ENCODE peak calls at places on chromosomes 1 and 21, in ten cellular contexts. One of them, this sample, is unnamed.

GRCh38 chr1:198024782-198025181 is 107.6 kb downstream of the LHX9 start:
- DNase-seq in tibial nerve: no peak
- DNase-seq in H1: no peak
- DNase-seq in esophagus muscularis mucosa: no peak
- DNase-seq in K562: no peak
- DNase-seq in GM12878: no peak
- DNase-seq in A549: no peak
- DNase-seq in ovary: no peak
- DNase-seq in sigmoid colon: no peak
- DNase-seq in stomach: no peak
- DNase-seq in this sample: no peak

GRCh38 chr1:46094454-46094853 is 38.0 kb downstream of the PIK3R3 start:
- DNase-seq in esophagus muscularis mucosa: no peak
- DNase-seq in stomach: no peak
- DNase-seq in H1: no peak
- DNase-seq in tibial nerve: no peak
- DNase-seq in ovary: no peak
- DNase-seq in A549: no peak
- DNase-seq in GM12878: no peak
- DNase-seq in sigmoid colon: no peak
- DNase-seq in K562: no peak
- DNase-seq in this sample: no peak

GRCh38 chr1:59730759-59731478 is 83.8 kb upstream of the HOOK1 start:
- DNase-seq in ovary: peak
- DNase-seq in sigmoid colon: peak
- DNase-seq in A549: peak
- DNase-seq in tibial nerve: peak
- DNase-seq in GM12878: no peak
- DNase-seq in K562: peak
- DNase-seq in H1: no peak
- DNase-seq in esophagus muscularis mucosa: peak
- DNase-seq in stomach: peak
- DNase-seq in this sample: peak

GRCh38 chr1:239811211-239811902 is 280.3 kb upstream of the FMN2 start:
- DNase-seq in A549: no peak
- DNase-seq in sigmoid colon: no peak
- DNase-seq in esophagus muscularis mucosa: no peak
- DNase-seq in tibial nerve: no peak
- DNase-seq in GM12878: no peak
- DNase-seq in H1: no peak
- DNase-seq in stomach: no peak
- DNase-seq in K562: no peak
- DNase-seq in ovary: no peak
- DNase-seq in this sample: no peak

GRCh38 chr1:45493116-45493697 is 2.2 kb upstream of the TESK2 start:
- DNase-seq in sigmoid colon: no peak
- DNase-seq in K562: peak
- DNase-seq in GM12878: no peak
- DNase-seq in esophagus muscularis mucosa: no peak
- DNase-seq in H1: no peak
- DNase-seq in A549: peak
- DNase-seq in tibial nerve: peak
- DNase-seq in ovary: no peak
- DNase-seq in stomach: peak
- DNase-seq in this sample: peak

GRCh38 chr1:217343907-217344306 is 287.0 kb downstream of the GPATCH2 start:
- DNase-seq in A549: no peak
- DNase-seq in sigmoid colon: no peak
- DNase-seq in stomach: no peak
- DNase-seq in GM12878: no peak
- DNase-seq in H1: no peak
- DNase-seq in tibial nerve: no peak
- DNase-seq in esophagus muscularis mucosa: no peak
- DNase-seq in ovary: no peak
- DNase-seq in K562: no peak
- DNase-seq in this sample: no peak

GRCh38 chr1:66271216-66271903 is 262.6 kb upstream of the SGIP1 start:
- DNase-seq in ovary: peak
- DNase-seq in GM12878: no peak
- DNase-seq in sigmoid colon: peak
- DNase-seq in A549: peak
- DNase-seq in K562: no peak
- DNase-seq in stomach: peak
- DNase-seq in tibial nerve: peak
- DNase-seq in esophagus muscularis mucosa: peak
- DNase-seq in H1: peak
- DNase-seq in this sample: peak

GRCh38 chr21:39650306-39650705 is 37.6 kb downstream of the B3GALT5 start:
- DNase-seq in esophagus muscularis mucosa: no peak
- DNase-seq in sigmoid colon: no peak
- DNase-seq in H1: no peak
- DNase-seq in stomach: no peak
- DNase-seq in K562: no peak
- DNase-seq in GM12878: no peak
- DNase-seq in A549: no peak
- DNase-seq in tibial nerve: no peak
- DNase-seq in ovary: no peak
- DNase-seq in this sample: no peak

GRCh38 chr1:193471981-193472380 is 285.6 kb upstream of the B3GALT2 start:
- DNase-seq in A549: no peak
- DNase-seq in sigmoid colon: no peak
- DNase-seq in K562: no peak
- DNase-seq in ovary: no peak
- DNase-seq in stomach: no peak
- DNase-seq in esophagus muscularis mucosa: no peak
- DNase-seq in H1: no peak
- DNase-seq in GM12878: no peak
- DNase-seq in tibial nerve: no peak
- DNase-seq in this sample: no peak

GRCh38 chr1:101051688-101052638 is 26.4 kb upstream of the DPH5 start:
- DNase-seq in GM12878: no peak
- DNase-seq in tibial nerve: no peak
- DNase-seq in K562: no peak
- DNase-seq in A549: no peak
- DNase-seq in H1: no peak
- DNase-seq in stomach: no peak
- DNase-seq in sigmoid colon: no peak
- DNase-seq in ovary: no peak
- DNase-seq in esophagus muscularis mucosa: no peak
- DNase-seq in this sample: no peak

GRCh38 chr1:226912587-226913176 is 27.4 kb upstream of the COQ8A start:
- DNase-seq in stomach: peak
- DNase-seq in ovary: peak
- DNase-seq in sigmoid colon: peak
- DNase-seq in H1: peak
- DNase-seq in tibial nerve: no peak
- DNase-seq in esophagus muscularis mucosa: no peak
- DNase-seq in GM12878: peak
- DNase-seq in A549: peak
- DNase-seq in K562: peak
- DNase-seq in this sample: peak

GRCh38 chr1:29698033-29698432 is 461.7 kb downstream of the PTPRU start:
- DNase-seq in sigmoid colon: no peak
- DNase-seq in tibial nerve: no peak
- DNase-seq in stomach: no peak
- DNase-seq in K562: peak
- DNase-seq in A549: peak
- DNase-seq in esophagus muscularis mucosa: no peak
- DNase-seq in GM12878: no peak
- DNase-seq in H1: no peak
- DNase-seq in ovary: no peak
- DNase-seq in this sample: no peak

GRCh38 chr1:233313434-233314155 is 13.9 kb upstream of the MAP3K21 start:
- DNase-seq in sigmoid colon: no peak
- DNase-seq in K562: no peak
- DNase-seq in tibial nerve: no peak
- DNase-seq in GM12878: no peak
- DNase-seq in A549: no peak
- DNase-seq in esophagus muscularis mucosa: no peak
- DNase-seq in stomach: no peak
- DNase-seq in ovary: no peak
- DNase-seq in H1: no peak
- DNase-seq in this sample: no peak

GRCh38 chr1:12204140-12204539 is 25.7 kb upstream of the VPS13D start:
- DNase-seq in sigmoid colon: no peak
- DNase-seq in ovary: no peak
- DNase-seq in A549: no peak
- DNase-seq in H1: no peak
- DNase-seq in K562: no peak
- DNase-seq in GM12878: no peak
- DNase-seq in tibial nerve: no peak
- DNase-seq in stomach: no peak
- DNase-seq in esophagus muscularis mucosa: no peak
- DNase-seq in this sample: no peak

GRCh38 chr1:86068841-86069756 is 87.5 kb downstream of the COL24A1 start:
- DNase-seq in sigmoid colon: no peak
- DNase-seq in H1: no peak
- DNase-seq in ovary: no peak
- DNase-seq in stomach: no peak
- DNase-seq in GM12878: no peak
- DNase-seq in tibial nerve: no peak
- DNase-seq in esophagus muscularis mucosa: no peak
- DNase-seq in K562: no peak
- DNase-seq in A549: no peak
- DNase-seq in this sample: no peak

GRCh38 chr1:205229399-205229861 is 1.7 kb downstream of the TMCC2 start:
- DNase-seq in GM12878: no peak
- DNase-seq in tibial nerve: peak
- DNase-seq in sigmoid colon: peak
- DNase-seq in ovary: peak
- DNase-seq in K562: peak
- DNase-seq in A549: peak
- DNase-seq in esophagus muscularis mucosa: no peak
- DNase-seq in stomach: peak
- DNase-seq in H1: no peak
- DNase-seq in this sample: peak

GRCh38 chr1:26278303-26278702 is 1.6 kb upstream of the SH3BGRL3 start:
- DNase-seq in GM12878: no peak
- DNase-seq in K562: no peak
- DNase-seq in A549: no peak
- DNase-seq in sigmoid colon: no peak
- DNase-seq in stomach: peak
- DNase-seq in ovary: no peak
- DNase-seq in tibial nerve: peak
- DNase-seq in H1: no peak
- DNase-seq in esophagus muscularis mucosa: no peak
- DNase-seq in this sample: peak

GRCh38 chr1:37434292-37434907 is 40.0 kb upstream of the ZC3H12A start:
- DNase-seq in H1: peak
- DNase-seq in A549: peak
- DNase-seq in K562: peak
- DNase-seq in tibial nerve: peak
- DNase-seq in sigmoid colon: peak
- DNase-seq in esophagus muscularis mucosa: no peak
- DNase-seq in GM12878: no peak
- DNase-seq in stomach: peak
- DNase-seq in ovary: peak
- DNase-seq in this sample: peak
- TF ChIP-seq EP300 in H1: no peak
- TF ChIP-seq EP300 in A549: no peak
- TF ChIP-seq EP300 in K562: no peak
- TF ChIP-seq EP300 in tibial nerve: no peak
- TF ChIP-seq EP300 in sigmoid colon: no peak
- TF ChIP-seq EP300 in esophagus muscularis mucosa: no peak
- TF ChIP-seq EP300 in GM12878: no peak
- TF ChIP-seq EP300 in stomach: no peak
- TF ChIP-seq EP300 in ovary: no peak
- TF ChIP-seq EP300 in this sample: no peak

GRCh38 chr1:228305721-228306152 is 97.9 kb downstream of the OBSCN start:
- DNase-seq in A549: no peak
- DNase-seq in tibial nerve: no peak
- DNase-seq in esophagus muscularis mucosa: no peak
- DNase-seq in K562: no peak
- DNase-seq in H1: no peak
- DNase-seq in sigmoid colon: peak
- DNase-seq in ovary: no peak
- DNase-seq in stomach: no peak
- DNase-seq in GM12878: no peak
- DNase-seq in this sample: no peak
- TF ChIP-seq POLR2A in A549: no peak
- TF ChIP-seq POLR2A in tibial nerve: no peak
- TF ChIP-seq POLR2A in esophagus muscularis mucosa: no peak
- TF ChIP-seq POLR2A in K562: no peak
- TF ChIP-seq POLR2A in H1: no peak
- TF ChIP-seq POLR2A in sigmoid colon: no peak
- TF ChIP-seq POLR2A in ovary: no peak
- TF ChIP-seq POLR2A in stomach: no peak
- TF ChIP-seq POLR2A in GM12878: no peak
- TF ChIP-seq POLR2A in this sample: no peak

GRCh38 chr1:67333603-67334002 is 25.9 kb downstream of the IL12RB2 start:
- DNase-seq in tibial nerve: no peak
- DNase-seq in stomach: no peak
- DNase-seq in sigmoid colon: no peak
- DNase-seq in H1: no peak
- DNase-seq in GM12878: no peak
- DNase-seq in A549: no peak
- DNase-seq in esophagus muscularis mucosa: no peak
- DNase-seq in K562: no peak
- DNase-seq in ovary: no peak
- DNase-seq in this sample: no peak

GRCh38 chr1:67335451-67335850 is 27.8 kb downstream of the IL12RB2 start:
- DNase-seq in K562: no peak
- DNase-seq in H1: no peak
- DNase-seq in GM12878: no peak
- DNase-seq in ovary: no peak
- DNase-seq in sigmoid colon: no peak
- DNase-seq in esophagus muscularis mucosa: no peak
- DNase-seq in tibial nerve: no peak
- DNase-seq in stomach: no peak
- DNase-seq in A549: no peak
- DNase-seq in this sample: no peak

GRCh38 chr1:67338642-67339041 is 31.0 kb downstream of the IL12RB2 start:
- DNase-seq in H1: no peak
- DNase-seq in esophagus muscularis mucosa: no peak
- DNase-seq in K562: no peak
- DNase-seq in GM12878: peak
- DNase-seq in A549: no peak
- DNase-seq in stomach: no peak
- DNase-seq in sigmoid colon: no peak
- DNase-seq in tibial nerve: no peak
- DNase-seq in ovary: no peak
- DNase-seq in this sample: no peak

GRCh38 chr1:67336783-67337182 is 29.1 kb downstream of the IL12RB2 start:
- DNase-seq in A549: no peak
- DNase-seq in H1: no peak
- DNase-seq in K562: no peak
- DNase-seq in ovary: no peak
- DNase-seq in sigmoid colon: no peak
- DNase-seq in GM12878: no peak
- DNase-seq in esophagus muscularis mucosa: no peak
- DNase-seq in tibial nerve: no peak
- DNase-seq in stomach: no peak
- DNase-seq in this sample: peak

GRCh38 chr1:67336157-67336556 is 28.5 kb downstream of the IL12RB2 start:
- DNase-seq in tibial nerve: no peak
- DNase-seq in H1: no peak
- DNase-seq in stomach: no peak
- DNase-seq in GM12878: no peak
- DNase-seq in A549: no peak
- DNase-seq in ovary: no peak
- DNase-seq in sigmoid colon: no peak
- DNase-seq in esophagus muscularis mucosa: no peak
- DNase-seq in K562: no peak
- DNase-seq in this sample: no peak
- TF ChIP-seq EP300 in tibial nerve: no peak
- TF ChIP-seq EP300 in H1: no peak
- TF ChIP-seq EP300 in stomach: no peak
- TF ChIP-seq EP300 in GM12878: no peak
- TF ChIP-seq EP300 in A549: no peak
- TF ChIP-seq EP300 in ovary: no peak
- TF ChIP-seq EP300 in sigmoid colon: no peak
- TF ChIP-seq EP300 in esophagus muscularis mucosa: no peak
- TF ChIP-seq EP300 in K562: no peak
- TF ChIP-seq EP300 in this sample: no peak

GRCh38 chr1:114216431-114217173 is 62.9 kb upstream of the SYT6 start:
- DNase-seq in A549: no peak
- DNase-seq in sigmoid colon: no peak
- DNase-seq in H1: no peak
- DNase-seq in stomach: no peak
- DNase-seq in ovary: no peak
- DNase-seq in GM12878: no peak
- DNase-seq in K562: no peak
- DNase-seq in esophagus muscularis mucosa: no peak
- DNase-seq in tibial nerve: no peak
- DNase-seq in this sample: no peak
- TF ChIP-seq POLR2A in A549: no peak
- TF ChIP-seq POLR2A in sigmoid colon: no peak
- TF ChIP-seq POLR2A in H1: no peak
- TF ChIP-seq POLR2A in stomach: no peak
- TF ChIP-seq POLR2A in ovary: no peak
- TF ChIP-seq POLR2A in GM12878: no peak
- TF ChIP-seq POLR2A in K562: no peak
- TF ChIP-seq POLR2A in esophagus muscularis mucosa: no peak
- TF ChIP-seq POLR2A in tibial nerve: no peak
- TF ChIP-seq POLR2A in this sample: no peak

This sample was measured in transverse colon.